ENCODE peak calls at places on chromosomes 13 and 19, in nine cellular contexts. X, A, I, B, M, T, L, O and J are unnamed samples.

GRCh38 chr13:26821766-26822165 is 61.2 kb upstream of the GPR12 start:
- DNase-seq in I (no peak), A (no peak), T (no peak), L (no peak), O (no peak), B (no peak), M (no peak), X (no peak), J (no peak)

GRCh38 chr19:35995655-35995993 is 636 bp downstream of the SDHAF1 start:
- DNase-seq in I (peak), O (no peak), M (no peak), X (peak), A (no peak), L (no peak), T (no peak), B (no peak), J (peak)

GRCh38 chr13:49652691-49653305 is 24.5 kb downstream of the ARL11 start:
- DNase-seq in M (no peak), A (no peak), O (peak), L (no peak), X (peak), I (peak), T (no peak), B (no peak), J (peak)

GRCh38 chr13:112187527-112188297 is 120.8 kb downstream of the SOX1 start:
- DNase-seq in I (no peak), B (no peak), X (no peak), T (no peak), O (no peak), L (no peak), M (no peak), A (no peak), J (no peak)

GRCh38 chr13:89113744-89114143 is 1442.6 kb downstream of the SLITRK5 start:
- DNase-seq in O (no peak), X (no peak), I (no peak), B (no peak), L (no peak), A (no peak), T (no peak), M (no peak), J (no peak)

GRCh38 chr19:16386619-16387240 is 62.1 kb downstream of the KLF2 start:
- DNase-seq in I (peak), M (peak), O (no peak), X (peak), B (no peak), L (no peak), T (no peak), A (peak), J (peak)

GRCh38 chr19:8846819-8847218 is 14.6 kb downstream of the MBD3L1 start:
- DNase-seq in A (no peak), X (no peak), L (no peak), B (no peak), M (no peak), O (no peak), T (no peak), I (no peak), J (no peak)

GRCh38 chr19:49613374-49613773 is 22.4 kb downstream of the PRR12 start:
- DNase-seq in X (no peak), T (peak), B (no peak), O (no peak), I (no peak), A (no peak), M (no peak), L (no peak), J (no peak)

GRCh38 chr19:2542341-2543069 is 66.6 kb downstream of the GADD45B start:
- DNase-seq in M (no peak), B (no peak), T (no peak), X (no peak), I (no peak), O (no peak), A (no peak), L (no peak), J (peak)

GRCh38 chr19:15488489-15489226 is 9.4 kb upstream of the PGLYRP2 start:
- DNase-seq in L (no peak), X (no peak), O (no peak), T (no peak), A (no peak), I (no peak), M (no peak), B (no peak), J (no peak)

GRCh38 chr19:413756-414420 is 4.9 kb upstream of the C2CD4C start:
- DNase-seq in I (no peak), T (no peak), L (no peak), A (no peak), O (no peak), X (no peak), B (no peak), M (no peak), J (no peak)

GRCh38 chr19:49524812-49525455 is 2.9 kb upstream of the RCN3 start:
- DNase-seq in B (no peak), I (no peak), M (no peak), A (no peak), T (no peak), X (no peak), L (no peak), O (no peak), J (no peak)

GRCh38 chr19:10007811-10008211 is 2.5 kb downstream of the COL5A3 start:
- DNase-seq in L (no peak), O (no peak), M (no peak), A (no peak), I (no peak), B (no peak), T (no peak), X (no peak), J (no peak)

GRCh38 chr19:14167594-14168138 is 31.3 kb upstream of the ASF1B start:
- DNase-seq in M (no peak), B (no peak), L (no peak), T (no peak), X (no peak), A (no peak), I (peak), O (no peak), J (no peak)

GRCh38 chr13:76189882-76190519 is 553.9 kb downstream of the LMO7 start:
- DNase-seq in O (no peak), B (no peak), I (no peak), M (no peak), L (no peak), X (no peak), T (no peak), A (no peak), J (no peak)

GRCh38 chr13:78139765-78140164 is 221.1 kb upstream of the EDNRB start:
- DNase-seq in A (no peak), M (no peak), X (peak), B (no peak), O (no peak), I (no peak), T (no peak), L (no peak), J (no peak)

GRCh38 chr19:4376991-4377781 is 23.2 kb downstream of the SH3GL1 start:
- DNase-seq in I (no peak), B (no peak), T (no peak), M (no peak), X (no peak), A (no peak), O (peak), L (no peak), J (no peak)

GRCh38 chr13:53198017-53198416 is 169.4 kb downstream of the OLFM4 start:
- DNase-seq in L (no peak), B (no peak), T (no peak), A (no peak), I (no peak), X (peak), O (no peak), M (no peak), J (no peak)

GRCh38 chr13:111099292-111099691 is 15.8 kb upstream of the ARHGEF7 start:
- DNase-seq in O (no peak), B (no peak), L (no peak), I (no peak), A (no peak), T (no peak), M (no peak), X (no peak), J (no peak)

GRCh38 chr19:55080915-55081772 is 5.5 kb downstream of the EPS8L1 start:
- DNase-seq in I (peak), T (peak), X (peak), O (peak), B (no peak), M (no peak), A (no peak), L (peak), J (peak)

GRCh38 chr13:111074826-111075225 is 40.3 kb upstream of the ARHGEF7 start:
- DNase-seq in I (no peak), X (no peak), B (no peak), M (no peak), L (no peak), T (no peak), O (no peak), A (no peak), J (no peak)

GRCh38 chr13:113835461-113836274 is 28.2 kb downstream of the GAS6 start:
- DNase-seq in M (no peak), B (no peak), T (no peak), A (peak), O (no peak), L (no peak), X (peak), I (no peak), J (no peak)

GRCh38 chr19:5827342-5827890 is 12.1 kb downstream of the FUT6 start:
- DNase-seq in I (no peak), A (no peak), M (no peak), X (no peak), T (no peak), L (no peak), B (no peak), O (no peak), J (no peak)

GRCh38 chr19:51359294-51359693 is 6.9 kb downstream of the ETFB start:
- DNase-seq in M (no peak), L (no peak), A (peak), T (no peak), B (no peak), I (no peak), O (no peak), X (no peak), J (no peak)

GRCh38 chr19:10305139-10305806 is 4.3 kb downstream of the ZGLP1 start:
- DNase-seq in T (no peak), O (no peak), A (no peak), M (no peak), X (peak), B (no peak), L (no peak), I (no peak), J (peak)

GRCh38 chr19:38061294-38061693 is 154.3 kb downstream of the SIPA1L3 start:
- DNase-seq in B (no peak), I (no peak), M (peak), A (peak), L (no peak), X (peak), T (no peak), O (no peak), J (no peak)